ENCODE peak calls at places on chromosomes 5 and 9, in ten cellular contexts. S is stomach, R is sigmoid colon, W is lung, G is lower lobe of right lung, J is neuronal stem cell, E is heart left ventricle, U is testis, Q is neural progenitor cell, H is colonic mucosa. F is an unnamed sample. For H3K4me1, the result is how much of the 10 kb centered on the place peaks cover.

GRCh38 chr5:10393491-10393890 is 40.0 kb downstream of the MARCHF6 start:
- DNase-seq in U (no peak), W (no peak), Q (no peak), G (no peak), J (no peak), S (no peak), H (no peak), R (no peak), E (no peak), F (no peak)

GRCh38 chr9:2210201-2210600 is 195.1 kb downstream of the SMARCA2 start:
- DNase-seq in S (no peak), J (no peak), G (no peak), E (no peak), Q (no peak), U (no peak), W (no peak), R (no peak), H (no peak), F (no peak)

GRCh38 chr9:37266630-37267029 is 146.3 kb downstream of the ZCCHC7 start:
- DNase-seq in U (no peak), Q (no peak), G (no peak), H (no peak), J (no peak), E (no peak), W (no peak), R (no peak), S (no peak), F (no peak)

GRCh38 chr5:28517691-28518090 is 1479.3 kb upstream of the CDH9 start:
- DNase-seq in W (no peak), U (no peak), H (no peak), S (no peak), J (no peak), Q (no peak), E (no peak), R (no peak), G (no peak), F (no peak)

GRCh38 chr9:16530669-16531461 is 339.6 kb downstream of the BNC2 start:
- DNase-seq in Q (no peak), W (no peak), E (no peak), J (no peak), R (peak), H (no peak), S (no peak), U (no peak), G (peak), F (no peak)

GRCh38 chr9:3879731-3880493 is 354.1 kb upstream of the RFX3 start:
- DNase-seq in R (no peak), G (no peak), U (no peak), Q (no peak), S (no peak), E (no peak), J (no peak), W (no peak), H (no peak), F (no peak)

GRCh38 chr5:8869932-8870331 is 675.9 kb downstream of the SEMA5A start:
- DNase-seq in U (no peak), J (no peak), R (no peak), S (no peak), E (no peak), Q (no peak), G (no peak), W (no peak), H (no peak), F (no peak)

GRCh38 chr5:112303685-112304084 is 115.4 kb downstream of the EPB41L4A start:
- DNase-seq in S (no peak), W (no peak), H (no peak), J (no peak), G (no peak), E (no peak), Q (no peak), U (no peak), R (no peak), F (no peak)

GRCh38 chr5:116600876-116601275 is 26.3 kb upstream of the SEMA6A start:
- DNase-seq in S (no peak), E (no peak), Q (no peak), G (no peak), H (no peak), R (no peak), U (no peak), W (no peak), J (no peak), F (no peak)

GRCh38 chr9:119924736-119925135 is 555.5 kb upstream of the BRINP1 start:
- DNase-seq in G (no peak), R (no peak), S (no peak), U (no peak), H (no peak), J (no peak), Q (no peak), E (no peak), W (no peak), F (no peak)

GRCh38 chr5:9698849-9699240 is 68.7 kb upstream of the TAS2R1 start:
- DNase-seq in H (no peak), G (no peak), Q (no peak), W (no peak), R (no peak), U (no peak), E (no peak), S (no peak), J (no peak), F (no peak)

GRCh38 chr5:144139586-144139985 is 30.9 kb downstream of the YIPF5 start:
- DNase-seq in W (no peak), E (no peak), R (no peak), H (no peak), S (no peak), Q (no peak), J (no peak), U (no peak), G (no peak), F (no peak)

GRCh38 chr9:626591-626990 is 214.9 kb upstream of the DMRT1 start:
- DNase-seq in W (no peak), Q (no peak), U (no peak), S (no peak), J (no peak), G (no peak), H (no peak), R (no peak), E (no peak), F (no peak)

GRCh38 chr5:134255418-134256150 is 29.7 kb upstream of the PPP2CA start:
- DNase-seq in U (no peak), W (no peak), H (no peak), Q (no peak), G (no peak), J (no peak), R (no peak), S (no peak), E (no peak), F (no peak)

GRCh38 chr5:170896779-170897178 is 35.0 kb downstream of the RANBP17 start:
- DNase-seq in U (peak), W (no peak), R (no peak), E (no peak), S (peak), Q (peak), H (no peak), G (peak), J (no peak), F (no peak)

DNA sequence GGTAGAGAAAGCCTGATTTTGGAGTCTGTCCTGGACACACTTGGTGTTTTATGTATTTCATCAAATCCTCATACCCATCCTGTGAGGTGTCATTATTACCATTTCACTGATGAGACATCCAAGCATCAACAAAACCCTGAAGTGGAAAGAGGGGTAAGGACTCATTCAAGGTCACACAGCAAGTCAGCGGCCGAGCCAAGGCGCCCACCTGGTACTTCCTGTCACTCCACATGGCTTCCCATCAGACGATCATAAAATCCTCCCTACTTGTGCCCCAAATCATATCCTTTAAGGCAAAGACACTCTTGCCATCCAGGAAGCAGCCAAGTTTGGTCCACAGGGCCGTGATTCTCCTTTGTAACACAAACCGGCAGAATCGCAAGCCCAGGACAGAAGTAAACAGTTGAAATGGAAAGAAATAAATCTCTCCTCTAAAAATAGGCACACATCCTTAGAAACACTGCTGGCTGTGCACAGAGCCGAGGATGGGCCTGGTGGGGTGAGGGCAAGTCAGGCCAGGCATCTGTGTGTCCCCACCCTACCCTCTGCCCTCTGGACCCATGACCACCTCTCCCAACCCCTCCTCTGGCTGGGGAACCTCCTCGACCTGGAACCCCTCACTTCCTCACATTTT is 30.4 kb downstream of the TMOD1 start:
- DNase-seq in U (no peak), G (no peak), S (no peak), J (no peak), Q (no peak), W (no peak), H (no peak), R (peak), E (no peak), F (no peak)
- H3K27ac ChIP-seq in U (no peak), G (no peak), S (peak), J (no peak), Q (no peak), W (peak), H (no peak), R (peak), E (peak), F (no peak)

GRCh38 chr5:74950836-74951515 is 84.8 kb upstream of the FAM169A start:
- DNase-seq in J (no peak), E (no peak), Q (no peak), H (no peak), S (no peak), U (no peak), G (no peak), R (no peak), W (no peak), F (no peak)
- H3K4me1 ChIP-seq in J (under half), E (under half), Q (under half), H (under half), S (under half), U (under half), G (under half), R (under half), W (under half), F (under half)

DNA sequence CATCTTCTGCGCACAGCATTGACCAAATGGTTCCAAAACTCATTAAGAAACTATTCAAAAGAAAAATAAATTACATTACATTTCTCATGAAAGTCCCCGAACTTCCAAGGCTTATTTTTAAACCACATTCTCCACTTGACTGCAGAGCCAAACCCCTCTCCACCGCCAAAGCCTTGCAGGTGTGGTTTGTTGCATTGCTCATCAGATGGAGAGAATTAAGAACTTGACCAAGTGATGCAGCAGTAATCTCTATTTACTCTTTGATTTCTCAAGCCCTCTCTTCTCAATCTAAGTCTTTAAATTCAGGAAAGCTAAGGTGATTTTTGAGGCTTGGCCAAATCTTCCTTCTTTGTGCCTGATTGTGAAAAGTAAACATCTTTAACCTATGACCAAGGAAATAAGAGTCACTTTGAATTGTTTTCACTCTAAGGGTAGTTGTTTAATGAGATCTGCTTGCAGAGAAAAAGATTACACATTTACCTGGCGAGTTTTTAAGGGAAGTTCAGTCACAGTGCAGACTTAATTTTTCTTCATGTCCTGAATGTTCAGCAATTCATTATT is 290.5 kb upstream of the ITGA1 start:
- DNase-seq in E (no peak), S (no peak), G (no peak), U (no peak), W (no peak), H (no peak), R (no peak), Q (no peak), J (no peak), F (no peak)
- H3K27ac ChIP-seq in E (no peak), S (no peak), G (no peak), U (no peak), W (no peak), H (no peak), R (no peak), Q (no peak), J (no peak), F (no peak)

DNA sequence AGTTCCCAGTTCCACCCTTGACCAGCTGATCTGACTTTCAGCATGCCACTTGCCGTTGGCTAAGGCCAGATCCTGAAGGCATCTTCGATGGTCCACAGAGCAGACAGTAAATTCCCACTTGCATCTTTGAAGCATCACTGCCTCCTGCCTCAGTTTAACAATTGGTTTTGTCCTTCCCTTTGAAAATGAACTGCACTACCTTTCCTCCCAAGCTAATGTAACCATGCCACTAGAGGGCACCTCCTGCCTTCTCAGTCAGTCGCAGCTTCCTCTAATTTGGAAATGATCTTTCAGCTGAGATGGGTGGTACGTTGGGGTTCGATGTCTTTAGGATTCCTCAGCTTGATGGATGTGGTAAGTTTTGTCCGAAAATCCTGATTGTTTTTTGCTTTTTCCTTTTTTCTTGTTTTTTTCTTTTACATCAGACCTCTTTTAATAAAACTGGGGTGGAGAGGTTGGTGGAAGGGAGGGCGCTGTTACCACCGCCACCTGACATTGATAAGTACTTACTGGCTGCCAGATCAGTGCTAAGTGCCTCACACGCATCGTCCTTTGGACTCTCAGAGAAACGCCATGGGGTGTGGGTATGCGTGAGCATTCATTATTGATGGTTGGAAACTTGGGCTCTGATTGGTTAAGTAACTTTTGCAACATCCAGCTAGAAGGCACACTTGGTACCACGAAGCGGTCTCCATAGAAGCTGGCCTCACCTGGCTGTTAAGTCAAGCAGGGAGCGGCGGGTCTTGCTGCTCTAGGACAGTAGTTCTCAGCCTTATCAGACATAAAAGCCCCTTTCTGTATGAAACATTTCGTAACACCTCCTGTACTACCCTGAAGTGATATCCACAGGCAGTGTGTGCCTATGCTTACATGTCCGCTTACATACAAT is 16.9 kb downstream of the PTTG1 start:
- DNase-seq in E (peak), H (peak), G (peak), J (peak), U (peak), W (peak), R (no peak), Q (peak), S (peak), F (peak)
- H3K4me1 ChIP-seq in E (under half), H (under half), G (under half), J (under half), U (under half), W (under half), R (under half), Q (under half), S (under half), F (under half)